ENCODE peak calls at places on chromosomes 3 and 15, in eight cellular contexts. One of them, this sample, is unnamed.

GRCh38 chr3:186239321-186239720 is 122.7 kb downstream of the DGKG start:
- DNase-seq in mesenchymal stem cell: peak; percentile 29
- DNase-seq in D341Med: no peak
- DNase-seq in immature natural killer cell: no peak
- DNase-seq in WTC11: peak; percentile 53
- DNase-seq in stimulated activated naive CD8-positive, alpha-beta T cell treated with anti-CD3 and anti-CD28 coated beads, Interleukin-15, Interleukin-2, amounts not matched to agents 100 U/mL and 50 U/mL, for 24 hours: no peak
- DNase-seq in activated CD4-positive, alpha-beta T cell treated with anti-CD3 and anti-CD28 coated beads for 1 hour: no peak
- DNase-seq in cardiac fibroblast: no peak
- DNase-seq in this sample: no peak

GRCh38 chr3:185330644-185331043 is 32.3 kb upstream of the MAP3K13 start:
- DNase-seq in mesenchymal stem cell: no peak
- DNase-seq in D341Med: no peak
- DNase-seq in immature natural killer cell: no peak
- DNase-seq in WTC11: no peak
- DNase-seq in stimulated activated naive CD8-positive, alpha-beta T cell treated with anti-CD3 and anti-CD28 coated beads, Interleukin-15, Interleukin-2, amounts not matched to agents 100 U/mL and 50 U/mL, for 24 hours: no peak
- DNase-seq in activated CD4-positive, alpha-beta T cell treated with anti-CD3 and anti-CD28 coated beads for 1 hour: no peak
- DNase-seq in cardiac fibroblast: no peak
- DNase-seq in this sample: no peak

GRCh38 chr3:194938845-194939531 is 253.3 kb downstream of the FAM43A start:
- DNase-seq in mesenchymal stem cell: no peak
- DNase-seq in D341Med: no peak
- DNase-seq in immature natural killer cell: no peak
- DNase-seq in WTC11: no peak
- DNase-seq in stimulated activated naive CD8-positive, alpha-beta T cell treated with anti-CD3 and anti-CD28 coated beads, Interleukin-15, Interleukin-2, amounts not matched to agents 100 U/mL and 50 U/mL, for 24 hours: no peak
- DNase-seq in activated CD4-positive, alpha-beta T cell treated with anti-CD3 and anti-CD28 coated beads for 1 hour: no peak
- DNase-seq in cardiac fibroblast: peak; percentile 84
- DNase-seq in this sample: peak; percentile 50

GRCh38 chr3:195140816-195141793 is 129.9 kb downstream of the XXYLT1 start:
- DNase-seq in mesenchymal stem cell: no peak
- DNase-seq in D341Med: no peak
- DNase-seq in immature natural killer cell: no peak
- DNase-seq in WTC11: no peak
- DNase-seq in stimulated activated naive CD8-positive, alpha-beta T cell treated with anti-CD3 and anti-CD28 coated beads, Interleukin-15, Interleukin-2, amounts not matched to agents 100 U/mL and 50 U/mL, for 24 hours: no peak
- DNase-seq in activated CD4-positive, alpha-beta T cell treated with anti-CD3 and anti-CD28 coated beads for 1 hour: no peak
- DNase-seq in cardiac fibroblast: peak; percentile 82
- DNase-seq in this sample: no peak

GRCh38 chr3:346186-346585 is 149.6 kb downstream of the CHL1 start:
- DNase-seq in mesenchymal stem cell: no peak
- DNase-seq in D341Med: no peak
- DNase-seq in immature natural killer cell: no peak
- DNase-seq in WTC11: no peak
- DNase-seq in stimulated activated naive CD8-positive, alpha-beta T cell treated with anti-CD3 and anti-CD28 coated beads, Interleukin-15, Interleukin-2, amounts not matched to agents 100 U/mL and 50 U/mL, for 24 hours: no peak
- DNase-seq in activated CD4-positive, alpha-beta T cell treated with anti-CD3 and anti-CD28 coated beads for 1 hour: no peak
- DNase-seq in cardiac fibroblast: no peak
- DNase-seq in this sample: no peak

GRCh38 chr3:106457278-106458210 is 588.7 kb upstream of the CBLB start:
- DNase-seq in mesenchymal stem cell: peak; percentile 28
- DNase-seq in D341Med: no peak
- DNase-seq in immature natural killer cell: no peak
- DNase-seq in WTC11: no peak
- DNase-seq in stimulated activated naive CD8-positive, alpha-beta T cell treated with anti-CD3 and anti-CD28 coated beads, Interleukin-15, Interleukin-2, amounts not matched to agents 100 U/mL and 50 U/mL, for 24 hours: peak; percentile 33
- DNase-seq in activated CD4-positive, alpha-beta T cell treated with anti-CD3 and anti-CD28 coated beads for 1 hour: no peak
- DNase-seq in cardiac fibroblast: peak; percentile 82
- DNase-seq in this sample: peak; percentile 87

GRCh38 chr3:13715167-13715954 is 164.5 kb downstream of the WNT7A start:
- DNase-seq in mesenchymal stem cell: no peak
- DNase-seq in D341Med: peak; percentile 4
- DNase-seq in immature natural killer cell: no peak
- DNase-seq in WTC11: peak; percentile 4
- DNase-seq in stimulated activated naive CD8-positive, alpha-beta T cell treated with anti-CD3 and anti-CD28 coated beads, Interleukin-15, Interleukin-2, amounts not matched to agents 100 U/mL and 50 U/mL, for 24 hours: no peak
- DNase-seq in activated CD4-positive, alpha-beta T cell treated with anti-CD3 and anti-CD28 coated beads for 1 hour: no peak
- DNase-seq in cardiac fibroblast: no peak
- DNase-seq in this sample: peak; percentile 70

GRCh38 chr3:185779461-185779860 is 45.4 kb downstream of the IGF2BP2 start:
- DNase-seq in mesenchymal stem cell: no peak
- DNase-seq in D341Med: no peak
- DNase-seq in immature natural killer cell: no peak
- DNase-seq in WTC11: no peak
- DNase-seq in stimulated activated naive CD8-positive, alpha-beta T cell treated with anti-CD3 and anti-CD28 coated beads, Interleukin-15, Interleukin-2, amounts not matched to agents 100 U/mL and 50 U/mL, for 24 hours: no peak
- DNase-seq in activated CD4-positive, alpha-beta T cell treated with anti-CD3 and anti-CD28 coated beads for 1 hour: no peak
- DNase-seq in cardiac fibroblast: no peak
- DNase-seq in this sample: no peak

GRCh38 chr3:4689021-4689420 is 195.9 kb downstream of the ITPR1 start:
- DNase-seq in mesenchymal stem cell: no peak
- DNase-seq in D341Med: no peak
- DNase-seq in immature natural killer cell: no peak
- DNase-seq in WTC11: no peak
- DNase-seq in stimulated activated naive CD8-positive, alpha-beta T cell treated with anti-CD3 and anti-CD28 coated beads, Interleukin-15, Interleukin-2, amounts not matched to agents 100 U/mL and 50 U/mL, for 24 hours: no peak
- DNase-seq in activated CD4-positive, alpha-beta T cell treated with anti-CD3 and anti-CD28 coated beads for 1 hour: no peak
- DNase-seq in cardiac fibroblast: no peak
- DNase-seq in this sample: no peak

GRCh38 chr15:66815322-66815721 is 113.3 kb downstream of the SMAD6 start:
- DNase-seq in mesenchymal stem cell: peak; percentile 85
- DNase-seq in D341Med: no peak
- DNase-seq in immature natural killer cell: no peak
- DNase-seq in WTC11: no peak
- DNase-seq in stimulated activated naive CD8-positive, alpha-beta T cell treated with anti-CD3 and anti-CD28 coated beads, Interleukin-15, Interleukin-2, amounts not matched to agents 100 U/mL and 50 U/mL, for 24 hours: no peak
- DNase-seq in activated CD4-positive, alpha-beta T cell treated with anti-CD3 and anti-CD28 coated beads for 1 hour: no peak
- DNase-seq in cardiac fibroblast: peak; percentile 93
- DNase-seq in this sample: no peak

GRCh38 chr3:24154003-24154695 is 209.1 kb downstream of the NR1D2 start:
- DNase-seq in mesenchymal stem cell: no peak
- DNase-seq in D341Med: no peak
- DNase-seq in immature natural killer cell: no peak
- DNase-seq in WTC11: no peak
- DNase-seq in stimulated activated naive CD8-positive, alpha-beta T cell treated with anti-CD3 and anti-CD28 coated beads, Interleukin-15, Interleukin-2, amounts not matched to agents 100 U/mL and 50 U/mL, for 24 hours: no peak
- DNase-seq in activated CD4-positive, alpha-beta T cell treated with anti-CD3 and anti-CD28 coated beads for 1 hour: no peak
- DNase-seq in cardiac fibroblast: no peak
- DNase-seq in this sample: no peak

GRCh38 chr3:49867871-49868321 is 1.8 kb downstream of the CAMKV start:
- DNase-seq in mesenchymal stem cell: peak; percentile 54
- DNase-seq in D341Med: peak; percentile 81
- DNase-seq in immature natural killer cell: no peak
- DNase-seq in WTC11: peak; percentile 78
- DNase-seq in stimulated activated naive CD8-positive, alpha-beta T cell treated with anti-CD3 and anti-CD28 coated beads, Interleukin-15, Interleukin-2, amounts not matched to agents 100 U/mL and 50 U/mL, for 24 hours: peak; percentile 33
- DNase-seq in activated CD4-positive, alpha-beta T cell treated with anti-CD3 and anti-CD28 coated beads for 1 hour: no peak
- DNase-seq in cardiac fibroblast: peak; percentile 47
- DNase-seq in this sample: no peak

GRCh38 chr3:187025656-187026320 is 95.5 kb downstream of the ST6GAL1 start:
- DNase-seq in mesenchymal stem cell: no peak
- DNase-seq in D341Med: no peak
- DNase-seq in immature natural killer cell: no peak
- DNase-seq in WTC11: no peak
- DNase-seq in stimulated activated naive CD8-positive, alpha-beta T cell treated with anti-CD3 and anti-CD28 coated beads, Interleukin-15, Interleukin-2, amounts not matched to agents 100 U/mL and 50 U/mL, for 24 hours: peak; percentile 60
- DNase-seq in activated CD4-positive, alpha-beta T cell treated with anti-CD3 and anti-CD28 coated beads for 1 hour: no peak
- DNase-seq in cardiac fibroblast: no peak
- DNase-seq in this sample: no peak

GRCh38 chr3:179181993-179182551 is 33.9 kb downstream of the PIK3CA start:
- DNase-seq in mesenchymal stem cell: peak; percentile 59
- DNase-seq in D341Med: no peak
- DNase-seq in immature natural killer cell: no peak
- DNase-seq in WTC11: no peak
- DNase-seq in stimulated activated naive CD8-positive, alpha-beta T cell treated with anti-CD3 and anti-CD28 coated beads, Interleukin-15, Interleukin-2, amounts not matched to agents 100 U/mL and 50 U/mL, for 24 hours: peak; percentile 14
- DNase-seq in activated CD4-positive, alpha-beta T cell treated with anti-CD3 and anti-CD28 coated beads for 1 hour: no peak
- DNase-seq in cardiac fibroblast: peak; percentile 20
- DNase-seq in this sample: no peak

GRCh38 chr3:197242784-197243432 is 55.5 kb downstream of the DLG1 start:
- DNase-seq in mesenchymal stem cell: no peak
- DNase-seq in D341Med: no peak
- DNase-seq in immature natural killer cell: no peak
- DNase-seq in WTC11: no peak
- DNase-seq in stimulated activated naive CD8-positive, alpha-beta T cell treated with anti-CD3 and anti-CD28 coated beads, Interleukin-15, Interleukin-2, amounts not matched to agents 100 U/mL and 50 U/mL, for 24 hours: no peak
- DNase-seq in activated CD4-positive, alpha-beta T cell treated with anti-CD3 and anti-CD28 coated beads for 1 hour: no peak
- DNase-seq in cardiac fibroblast: no peak
- DNase-seq in this sample: no peak

GRCh38 chr3:42179110-42179725 is 86.8 kb downstream of the CCK start:
- DNase-seq in mesenchymal stem cell: peak; percentile 89
- DNase-seq in D341Med: no peak
- DNase-seq in immature natural killer cell: no peak
- DNase-seq in WTC11: peak; percentile 29
- DNase-seq in stimulated activated naive CD8-positive, alpha-beta T cell treated with anti-CD3 and anti-CD28 coated beads, Interleukin-15, Interleukin-2, amounts not matched to agents 100 U/mL and 50 U/mL, for 24 hours: peak; percentile 14
- DNase-seq in activated CD4-positive, alpha-beta T cell treated with anti-CD3 and anti-CD28 coated beads for 1 hour: no peak
- DNase-seq in cardiac fibroblast: peak; percentile 86
- DNase-seq in this sample: no peak

GRCh38 chr3:9397911-9398714 is 698 bp downstream of the SETD5 start:
- DNase-seq in mesenchymal stem cell: peak; percentile 59
- DNase-seq in D341Med: peak; percentile 33
- DNase-seq in immature natural killer cell: no peak
- DNase-seq in WTC11: peak; percentile 26
- DNase-seq in stimulated activated naive CD8-positive, alpha-beta T cell treated with anti-CD3 and anti-CD28 coated beads, Interleukin-15, Interleukin-2, amounts not matched to agents 100 U/mL and 50 U/mL, for 24 hours: peak; percentile 43
- DNase-seq in activated CD4-positive, alpha-beta T cell treated with anti-CD3 and anti-CD28 coated beads for 1 hour: peak; percentile 18
- DNase-seq in cardiac fibroblast: peak; percentile 47
- DNase-seq in this sample: peak; percentile 43

GRCh38 chr3:71066356-71066755 is 517.2 kb downstream of the FOXP1 start:
- DNase-seq in mesenchymal stem cell: no peak
- DNase-seq in D341Med: no peak
- DNase-seq in immature natural killer cell: no peak
- DNase-seq in WTC11: no peak
- DNase-seq in stimulated activated naive CD8-positive, alpha-beta T cell treated with anti-CD3 and anti-CD28 coated beads, Interleukin-15, Interleukin-2, amounts not matched to agents 100 U/mL and 50 U/mL, for 24 hours: no peak
- DNase-seq in activated CD4-positive, alpha-beta T cell treated with anti-CD3 and anti-CD28 coated beads for 1 hour: no peak
- DNase-seq in cardiac fibroblast: no peak
- DNase-seq in this sample: no peak